ENCODE peak calls at places on chromosomes 5 and 9, in nine cellular contexts. J is stomach, Z is A549, V is ovary, G is transverse colon, A is sigmoid colon, P is esophagus muscularis mucosa, S is tibial nerve, N is HepG2. E is an unnamed sample.

GRCh38 chr5:52864884-52865283 is 77.2 kb downstream of the ITGA1 start:
- DNase-seq in S (no peak), Z (no peak), A (no peak), N (peak), J (no peak), P (no peak), V (no peak), G (no peak), E (no peak)

GRCh38 chr5:86865396-86865795 is 247.7 kb downstream of the COX7C start:
- DNase-seq in S (no peak), N (no peak), A (no peak), G (no peak), P (no peak), Z (no peak), J (no peak), V (no peak), E (no peak)

GRCh38 chr5:43000198-43000840 is 39.8 kb downstream of the ANXA2R start:
- DNase-seq in P (no peak), G (no peak), N (no peak), J (no peak), V (no peak), Z (no peak), A (no peak), S (no peak), E (no peak)

GRCh38 chr9:8567963-8568579 is 768.5 kb upstream of the DMAC1 start:
- DNase-seq in V (no peak), J (no peak), Z (no peak), N (no peak), P (no peak), S (no peak), G (no peak), A (no peak), E (no peak)

GRCh38 chr9:14532716-14533115 is 160.5 kb downstream of the ZDHHC21 start:
- DNase-seq in P (no peak), J (no peak), G (no peak), S (no peak), Z (peak), A (no peak), V (no peak), N (peak), E (no peak)

GRCh38 chr9:84711936-84712335 is 42.4 kb downstream of the NTRK2 start:
- DNase-seq in G (peak), A (no peak), J (no peak), V (no peak), S (peak), N (no peak), P (no peak), Z (no peak), E (no peak)

GRCh38 chr9:120628207-120628924 is 48.4 kb upstream of the CDK5RAP2 start:
- DNase-seq in A (no peak), G (no peak), N (peak), V (no peak), J (no peak), P (no peak), S (no peak), Z (no peak), E (no peak)

GRCh38 chr9:98445576-98445975 is 190.1 kb upstream of the TBC1D2 start:
- DNase-seq in Z (no peak), J (no peak), G (no peak), A (no peak), V (no peak), S (no peak), N (no peak), P (no peak), E (no peak)

GRCh38 chr9:135167839-135168378 is 80.4 kb downstream of the OLFM1 start:
- DNase-seq in G (no peak), A (no peak), N (no peak), V (no peak), J (no peak), Z (no peak), S (no peak), P (no peak), E (no peak)

GRCh38 chr9:136553581-136553980 is 7.7 kb upstream of the NOTCH1 start:
- DNase-seq in S (no peak), V (no peak), A (no peak), N (no peak), G (no peak), Z (no peak), J (no peak), P (no peak), E (no peak)

GRCh38 chr5:57435701-57436134 is 46.9 kb downstream of the ACTBL2 start:
- DNase-seq in Z (peak), J (peak), A (no peak), N (peak), P (peak), S (no peak), V (no peak), G (no peak), E (no peak)

GRCh38 chr9:138033950-138034349 is 156.4 kb downstream of the CACNA1B start:
- DNase-seq in P (no peak), G (no peak), Z (no peak), A (no peak), J (no peak), N (no peak), V (no peak), S (no peak), E (no peak)

GRCh38 chr9:114037961-114038723 is 40.0 kb downstream of the AMBP start:
- DNase-seq in A (peak), S (no peak), G (no peak), Z (no peak), J (no peak), V (no peak), P (peak), N (no peak), E (peak)

GRCh38 chr5:142179776-142180387 is 71.3 kb downstream of the NDFIP1 start:
- DNase-seq in N (no peak), P (no peak), Z (no peak), S (no peak), J (no peak), A (peak), G (peak), V (no peak), E (no peak)
- TF ChIP-seq EP300 in N (no peak), P (no peak), Z (no peak), S (no peak), J (no peak), A (no peak), G (no peak), V (no peak), E (no peak)

GRCh38 chr5:140549237-140550144 is 2.0 kb downstream of the EIF4EBP3 start:
- DNase-seq in A (peak), J (peak), V (peak), P (peak), S (peak), Z (no peak), N (no peak), G (peak), E (peak)

GRCh38 chr5:140546851-140547507 is 483 bp upstream of the EIF4EBP3 start:
- DNase-seq in N (peak), S (no peak), V (peak), A (no peak), J (no peak), P (peak), G (peak), Z (no peak), E (peak)

GRCh38 chr5:140548300-140548688 is 832 bp downstream of the EIF4EBP3 start:
- DNase-seq in P (no peak), G (peak), Z (no peak), N (no peak), J (peak), S (no peak), V (no peak), A (no peak), E (no peak)

GRCh38 chr5:140548791-140549190 is 1.3 kb downstream of the EIF4EBP3 start:
- DNase-seq in P (peak), N (no peak), G (no peak), J (no peak), A (peak), Z (no peak), S (no peak), V (no peak), E (peak)

GRCh38 chr5:140547508-140548299 is at the start of gene EIF4EBP3:
- DNase-seq in P (peak), J (peak), N (peak), Z (peak), V (peak), G (peak), A (peak), S (peak), E (peak)
- TF ChIP-seq POLR2A in P (peak), J (no peak), N (peak), Z (no peak), V (peak), G (peak), A (peak), S (peak), E (peak)

DNA sequence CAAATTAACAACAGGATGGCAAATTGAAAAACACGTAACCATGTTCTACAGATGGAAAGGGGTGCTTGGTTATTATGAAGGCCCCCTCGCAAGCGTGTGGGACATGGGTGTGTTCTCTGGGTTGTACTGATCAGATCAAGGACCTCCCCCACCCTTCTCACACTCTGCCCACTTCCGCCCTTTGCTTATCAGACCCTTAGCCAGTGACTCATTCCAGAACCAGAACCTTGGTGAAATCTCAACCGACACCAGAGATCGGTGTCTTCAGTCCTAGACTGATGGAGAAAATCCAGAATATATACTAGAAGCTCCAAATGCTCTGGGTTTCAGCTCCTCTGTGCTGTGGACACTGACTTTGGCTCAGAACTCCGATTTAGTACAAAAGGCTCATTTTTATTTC is 64.9 kb downstream of the PTTG1 start:
- DNase-seq in P (no peak), J (no peak), G (no peak), A (no peak), Z (no peak), N (no peak), S (no peak), V (no peak), E (no peak)
- TF ChIP-seq EP300 in P (no peak), J (no peak), G (no peak), A (no peak), Z (no peak), N (no peak), S (no peak), V (no peak), E (no peak)

GRCh38 chr9:91422832-91423711 is 560 bp downstream of the NFIL3 start:
- DNase-seq in N (peak), V (peak), J (peak), G (peak), Z (peak), S (peak), P (peak), A (peak), E (peak)
- TF ChIP-seq POLR2A in N (peak), V (peak), J (no peak), G (peak), Z (no peak), S (no peak), P (peak), A (peak), E (peak)

DNA sequence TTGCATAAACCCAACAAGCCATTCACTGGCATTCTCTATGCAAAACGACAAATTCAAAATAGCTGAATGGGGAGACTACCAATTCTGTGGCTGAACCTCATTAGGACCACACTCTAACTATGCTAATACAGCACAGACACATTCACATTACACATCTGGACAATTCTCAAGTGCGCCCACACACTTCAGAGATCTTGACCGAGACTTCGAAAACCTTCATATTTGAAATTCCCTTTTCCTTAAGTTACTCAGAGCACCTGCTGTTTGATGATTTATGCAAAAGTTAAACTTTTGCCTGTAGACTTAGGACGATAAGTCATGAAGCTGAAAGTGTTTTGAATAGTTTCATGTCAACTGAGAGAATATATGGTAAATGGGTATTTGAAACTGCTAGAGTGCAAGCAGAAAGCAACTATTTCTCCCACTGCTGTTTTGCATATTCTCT is 111.9 kb downstream of the FBN2 start:
- DNase-seq in J (no peak), A (no peak), G (no peak), S (no peak), Z (no peak), N (no peak), P (no peak), V (no peak), E (no peak)
- TF ChIP-seq EP300 in J (no peak), A (no peak), G (no peak), S (no peak), Z (no peak), N (no peak), P (no peak), V (no peak), E (no peak)

DNA sequence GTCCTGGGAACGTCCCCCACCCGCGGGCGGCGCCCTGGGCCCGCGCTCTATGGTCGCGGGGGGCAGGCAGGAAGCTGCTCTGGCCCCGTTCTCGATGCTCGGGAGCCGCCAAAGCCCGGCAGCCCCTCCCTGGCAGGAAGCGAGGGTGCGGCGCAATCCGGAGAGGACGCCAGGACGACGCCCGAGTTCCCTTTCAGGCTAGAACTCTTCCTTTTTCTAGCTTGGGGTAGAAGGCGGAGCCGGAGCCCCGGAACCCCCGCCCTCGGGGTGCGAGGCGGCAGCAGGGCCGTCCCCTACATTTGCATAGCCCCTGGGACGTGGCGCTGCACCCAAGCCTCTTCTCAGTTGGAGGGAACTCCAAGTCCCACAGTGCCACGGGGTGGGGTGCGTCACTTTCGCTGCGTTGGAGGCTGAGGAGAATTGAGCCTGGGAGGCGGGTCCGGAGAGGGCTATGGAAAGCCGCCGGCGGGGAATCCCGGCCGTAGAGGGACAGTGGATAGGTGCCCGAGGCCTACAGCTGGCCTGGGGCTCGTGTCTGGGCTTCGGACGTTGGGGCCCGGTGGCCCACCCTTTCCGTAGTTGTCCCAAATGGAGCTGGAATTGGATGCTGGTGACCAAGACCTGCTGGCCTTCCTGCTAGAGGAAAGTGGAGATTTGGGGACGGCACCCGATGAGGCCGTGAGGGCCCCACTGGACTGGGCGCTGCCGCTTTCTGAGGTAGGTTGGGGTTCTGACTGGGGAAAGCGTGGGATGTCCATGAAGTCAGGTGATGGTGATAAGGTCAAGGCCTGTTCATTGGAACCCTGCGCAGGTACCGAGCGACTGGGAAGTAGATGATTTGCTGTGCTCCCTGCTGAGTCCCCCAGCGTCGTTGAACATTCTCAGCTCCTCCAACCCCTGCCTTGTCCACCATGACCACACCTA is at the start of the genes CREB3 and TLN1:
- DNase-seq in A (peak), N (peak), P (peak), V (peak), G (peak), J (peak), S (peak), Z (peak), E (peak)
- TF ChIP-seq POLR2A in A (peak), N (peak), P (peak), V (peak), G (peak), J (no peak), S (peak), Z (peak), E (no peak)